ENCODE peak calls at places on chromosomes 4 and X, in six cellular contexts. One of them, this sample, is unnamed.

GRCh38 chr4:24089831-24090531 is 200.1 kb upstream of the PPARGC1A start:
- DNase-seq in transverse colon: no peak
- DNase-seq in foreskin fibroblast: peak
- DNase-seq in lower lobe of right lung: no peak
- DNase-seq in retinal pigment epithelial cell: no peak
- DNase-seq in fibroblast of the aortic adventitia: no peak
- DNase-seq in this sample: no peak

GRCh38 chr4:179196511-179196910 is 1754.3 kb upstream of the AGA start:
- DNase-seq in lower lobe of right lung: no peak
- DNase-seq in retinal pigment epithelial cell: peak
- DNase-seq in fibroblast of the aortic adventitia: no peak
- DNase-seq in foreskin fibroblast: no peak
- DNase-seq in transverse colon: no peak
- DNase-seq in this sample: no peak

GRCh38 chrX:12702509-12703091 is 88.6 kb upstream of the PRPS2 start:
- DNase-seq in retinal pigment epithelial cell: no peak
- DNase-seq in foreskin fibroblast: peak
- DNase-seq in fibroblast of the aortic adventitia: no peak
- DNase-seq in lower lobe of right lung: no peak
- DNase-seq in transverse colon: no peak
- DNase-seq in this sample: no peak

GRCh38 chr4:15778742-15779231 is 659 bp downstream of the CD38 start:
- DNase-seq in fibroblast of the aortic adventitia: peak
- DNase-seq in foreskin fibroblast: no peak
- DNase-seq in transverse colon: peak
- DNase-seq in retinal pigment epithelial cell: no peak
- DNase-seq in lower lobe of right lung: peak
- DNase-seq in this sample: peak

GRCh38 chr4:80913381-80913780 is 117.1 kb upstream of the BMP3 start:
- DNase-seq in lower lobe of right lung: no peak
- DNase-seq in retinal pigment epithelial cell: no peak
- DNase-seq in transverse colon: no peak
- DNase-seq in fibroblast of the aortic adventitia: peak
- DNase-seq in foreskin fibroblast: no peak
- DNase-seq in this sample: no peak

GRCh38 chr4:139872274-139872673 is 206.7 kb downstream of the MGST2 start:
- DNase-seq in retinal pigment epithelial cell: peak
- DNase-seq in fibroblast of the aortic adventitia: peak
- DNase-seq in lower lobe of right lung: no peak
- DNase-seq in foreskin fibroblast: peak
- DNase-seq in transverse colon: no peak
- DNase-seq in this sample: no peak

GRCh38 chrX:46683023-46683422 is 75.9 kb downstream of the SLC9A7 start:
- DNase-seq in retinal pigment epithelial cell: no peak
- DNase-seq in fibroblast of the aortic adventitia: peak
- DNase-seq in foreskin fibroblast: no peak
- DNase-seq in transverse colon: no peak
- DNase-seq in lower lobe of right lung: no peak
- DNase-seq in this sample: no peak

GRCh38 chrX:9349572-9350259 is 115.1 kb upstream of the TBL1X start:
- DNase-seq in foreskin fibroblast: peak
- DNase-seq in retinal pigment epithelial cell: no peak
- DNase-seq in lower lobe of right lung: no peak
- DNase-seq in transverse colon: no peak
- DNase-seq in fibroblast of the aortic adventitia: peak
- DNase-seq in this sample: no peak

GRCh38 chr4:163701915-163702314 is 207.4 kb downstream of the TMA16 start:
- DNase-seq in retinal pigment epithelial cell: peak
- DNase-seq in fibroblast of the aortic adventitia: no peak
- DNase-seq in transverse colon: no peak
- DNase-seq in lower lobe of right lung: no peak
- DNase-seq in foreskin fibroblast: peak
- DNase-seq in this sample: no peak

GRCh38 chr4:26822546-26822945 is 38.1 kb upstream of the STIM2 start:
- DNase-seq in lower lobe of right lung: no peak
- DNase-seq in transverse colon: no peak
- DNase-seq in retinal pigment epithelial cell: no peak
- DNase-seq in fibroblast of the aortic adventitia: no peak
- DNase-seq in foreskin fibroblast: no peak
- DNase-seq in this sample: no peak
- H3K4me3 ChIP-seq in lower lobe of right lung: no peak
- H3K4me3 ChIP-seq in transverse colon: no peak
- H3K4me3 ChIP-seq in retinal pigment epithelial cell: no peak
- H3K4me3 ChIP-seq in fibroblast of the aortic adventitia: no peak
- H3K4me3 ChIP-seq in foreskin fibroblast: no peak
- H3K4me3 ChIP-seq in this sample: no peak

GRCh38 chr4:48016141-48017107 is at the start of the genes CNGA1 and NIPAL1:
- DNase-seq in lower lobe of right lung: peak
- DNase-seq in fibroblast of the aortic adventitia: peak
- DNase-seq in foreskin fibroblast: peak
- DNase-seq in transverse colon: peak
- DNase-seq in retinal pigment epithelial cell: no peak
- DNase-seq in this sample: peak
- TF ChIP-seq CTCF in lower lobe of right lung: peak
- TF ChIP-seq CTCF in fibroblast of the aortic adventitia: peak
- TF ChIP-seq CTCF in foreskin fibroblast: peak
- TF ChIP-seq CTCF in transverse colon: no peak
- TF ChIP-seq CTCF in retinal pigment epithelial cell: peak
- TF ChIP-seq CTCF in this sample: peak

GRCh38 chr4:85929926-85930325 is 429.9 kb downstream of the MAPK10 start:
- DNase-seq in transverse colon: peak
- DNase-seq in lower lobe of right lung: peak
- DNase-seq in foreskin fibroblast: no peak
- DNase-seq in retinal pigment epithelial cell: no peak
- DNase-seq in fibroblast of the aortic adventitia: no peak
- DNase-seq in this sample: no peak

GRCh38 chr4:85925071-85925470 is 434.8 kb downstream of the MAPK10 start:
- DNase-seq in transverse colon: no peak
- DNase-seq in foreskin fibroblast: no peak
- DNase-seq in retinal pigment epithelial cell: no peak
- DNase-seq in lower lobe of right lung: no peak
- DNase-seq in fibroblast of the aortic adventitia: no peak
- DNase-seq in this sample: no peak

GRCh38 chr4:85932371-85933305 is 427.2 kb downstream of the MAPK10 start:
- DNase-seq in fibroblast of the aortic adventitia: peak
- DNase-seq in lower lobe of right lung: no peak
- DNase-seq in transverse colon: no peak
- DNase-seq in retinal pigment epithelial cell: peak
- DNase-seq in foreskin fibroblast: peak
- DNase-seq in this sample: no peak

GRCh38 chr4:85933306-85933640 is 426.6 kb downstream of the MAPK10 start:
- DNase-seq in fibroblast of the aortic adventitia: no peak
- DNase-seq in transverse colon: no peak
- DNase-seq in retinal pigment epithelial cell: no peak
- DNase-seq in lower lobe of right lung: no peak
- DNase-seq in foreskin fibroblast: no peak
- DNase-seq in this sample: no peak

GRCh38 chr4:85928775-85929585 is 430.9 kb downstream of the MAPK10 start:
- DNase-seq in retinal pigment epithelial cell: peak
- DNase-seq in fibroblast of the aortic adventitia: peak
- DNase-seq in foreskin fibroblast: peak
- DNase-seq in transverse colon: no peak
- DNase-seq in lower lobe of right lung: no peak
- DNase-seq in this sample: no peak
- H3K4me3 ChIP-seq in retinal pigment epithelial cell: no peak
- H3K4me3 ChIP-seq in fibroblast of the aortic adventitia: no peak
- H3K4me3 ChIP-seq in foreskin fibroblast: no peak
- H3K4me3 ChIP-seq in transverse colon: no peak
- H3K4me3 ChIP-seq in lower lobe of right lung: peak
- H3K4me3 ChIP-seq in this sample: no peak

DNA sequence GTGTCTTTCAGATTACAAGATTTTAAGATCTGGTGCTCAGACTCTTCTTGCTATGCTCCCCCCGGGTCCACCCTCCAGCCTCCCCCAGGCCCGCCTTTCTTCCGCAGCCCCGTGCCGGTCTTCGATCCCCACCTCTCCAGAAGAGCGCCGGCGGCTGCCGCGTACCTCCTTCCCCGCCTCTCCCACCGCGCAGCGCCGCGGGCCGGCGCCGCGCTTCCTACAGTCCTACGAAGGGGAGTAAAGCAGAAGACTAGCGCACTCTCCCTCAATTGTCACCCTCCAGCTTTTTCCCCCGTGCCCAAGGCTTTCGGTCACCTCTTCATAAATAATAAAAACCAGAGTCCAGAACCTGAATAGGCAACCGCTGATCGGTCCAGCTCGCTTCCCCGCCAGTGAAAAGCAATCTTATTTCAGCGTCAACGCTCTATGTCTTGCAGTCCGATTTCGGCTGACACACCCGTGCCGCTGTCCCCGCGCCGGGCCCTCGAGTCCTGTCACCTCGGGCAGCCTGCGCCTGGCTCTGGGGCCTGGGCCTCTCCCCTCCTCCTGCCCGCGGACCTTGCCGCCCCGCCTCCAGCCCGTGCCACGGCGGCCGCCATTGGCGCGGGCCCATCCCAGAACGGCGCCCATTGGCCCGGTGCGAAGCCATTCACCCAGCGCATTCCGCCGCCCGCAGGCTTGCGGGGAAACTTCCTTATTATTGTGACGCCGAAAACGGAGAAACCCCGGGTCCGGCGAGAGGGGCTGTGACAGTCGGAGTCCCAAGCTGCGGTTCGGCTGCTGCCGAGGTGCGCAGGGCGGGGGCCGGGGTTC is at the start of gene HERC3:
- DNase-seq in foreskin fibroblast: peak
- DNase-seq in lower lobe of right lung: peak
- DNase-seq in retinal pigment epithelial cell: peak
- DNase-seq in transverse colon: peak
- DNase-seq in fibroblast of the aortic adventitia: peak
- DNase-seq in this sample: peak
- TF ChIP-seq CTCF in foreskin fibroblast: no peak
- TF ChIP-seq CTCF in lower lobe of right lung: peak
- TF ChIP-seq CTCF in retinal pigment epithelial cell: no peak
- TF ChIP-seq CTCF in transverse colon: peak
- TF ChIP-seq CTCF in fibroblast of the aortic adventitia: peak
- TF ChIP-seq CTCF in this sample: peak